ENCODE peak calls at places on chromosomes 6 and 20, in four cellular contexts. S is HepG2, W is SK-N-SH, I is K562. M is an unnamed sample.

GRCh38 chr6:122651604-122652003 is 41.4 kb downstream of the PKIB start:
- DNase-seq in S (no peak), W (no peak), I (no peak), M (no peak)

GRCh38 chr6:33967966-33968724 is 164.3 kb upstream of the MLN start:
- DNase-seq in W (peak; percentile 64), I (peak; percentile 37), S (peak; percentile 47), M (peak; percentile 62)

GRCh38 chr6:27250955-27251671 is 3.6 kb downstream of the PRSS16 start:
- DNase-seq in W (peak; percentile 59), I (peak; percentile 98), S (no peak), M (peak; percentile 99)

GRCh38 chr20:21076073-21076472 is 30.1 kb downstream of the LINC00237 start:
- DNase-seq in S (no peak), I (no peak), W (no peak), M (no peak)

GRCh38 chr20:32635764-32636163 is 38.0 kb downstream of the C20orf203 start:
- DNase-seq in S (no peak), I (no peak), W (no peak), M (no peak)

GRCh38 chr20:51354769-51355319 is 187.7 kb downstream of the NFATC2 start:
- DNase-seq in S (no peak), I (no peak), W (no peak), M (no peak)

GRCh38 chr6:78615430-78615904 is 251.9 kb upstream of the IRAK1BP1 start:
- DNase-seq in I (no peak), S (no peak), W (no peak), M (no peak)

GRCh38 chr20:58070664-58071499 is 157.6 kb downstream of the ANKRD60 start:
- DNase-seq in W (no peak), S (no peak), I (no peak), M (no peak)

GRCh38 chr6:146545608-146546007 is 2.0 kb downstream of the RAB32 start:
- DNase-seq in I (no peak), S (no peak), W (no peak), M (no peak)

GRCh38 chr6:4936681-4937041 is 67.2 kb downstream of the RPP40 start:
- DNase-seq in W (peak; percentile 62), S (peak; percentile 59), I (peak; percentile 69), M (no peak)

GRCh38 chr6:169799474-169799926 is 48.1 kb downstream of the ERMARD start:
- DNase-seq in I (no peak), S (peak; percentile 95), W (no peak), M (no peak)

GRCh38 chr6:21227486-21227885 is 366.1 kb upstream of the SOX4 start:
- DNase-seq in W (no peak), S (no peak), I (no peak), M (no peak)

GRCh38 chr6:87115402-87116135 is 20.7 kb upstream of the CGA start:
- DNase-seq in W (peak; percentile 35), I (no peak), S (no peak), M (no peak)

GRCh38 chr6:134317471-134318131 is at the start of gene SGK1:
- DNase-seq in W (peak; percentile 59), I (no peak), S (no peak), M (peak; percentile 62)

GRCh38 chr6:81938991-81939773 is 186.7 kb upstream of the TENT5A start:
- DNase-seq in I (peak; percentile 12), W (no peak), S (no peak), M (no peak)

GRCh38 chr6:83463886-83464285 is 33.0 kb upstream of the ME1 start:
- DNase-seq in I (no peak), W (no peak), S (no peak), M (no peak)

GRCh38 chr20:35000922-35001595 is 45.4 kb downstream of the MYH7B start:
- DNase-seq in I (no peak), S (no peak), W (no peak), M (no peak)

GRCh38 chr20:46330831-46331371 is 22.6 kb upstream of the CDH22 start:
- DNase-seq in S (no peak), W (no peak), I (no peak), M (no peak)

GRCh38 chr6:52568320-52568719 is 8.5 kb downstream of the TRAM2 start:
- DNase-seq in S (no peak), I (no peak), W (no peak), M (no peak)

GRCh38 chr20:32149566-32150170 is 40.2 kb downstream of the TM9SF4 start:
- DNase-seq in S (no peak), W (no peak), I (no peak), M (no peak)

GRCh38 chr6:27133281-27134227 is 113.9 kb upstream of the PRSS16 start:
- DNase-seq in I (peak; percentile 85), S (peak; percentile 51), W (no peak), M (peak; percentile 74)

GRCh38 chr6:37897819-37898534 is 78.5 kb downstream of the ZFAND3 start:
- DNase-seq in I (no peak), W (no peak), S (no peak), M (no peak)

GRCh38 chr6:151240861-151241642 is 1.3 kb downstream of the AKAP12 start:
- DNase-seq in S (no peak), W (peak; percentile 81), I (no peak), M (peak; percentile 50)

GRCh38 chr6:131058236-131058635 is 4.8 kb downstream of the EPB41L2 start:
- DNase-seq in I (no peak), W (no peak), S (no peak), M (no peak)

GRCh38 chr6:2148748-2149147 is 96.7 kb downstream of the GMDS start:
- DNase-seq in W (no peak), I (no peak), S (no peak), M (no peak)

GRCh38 chr20:25584905-25585704 is at the start of gene NINL:
- DNase-seq in I (peak; percentile 16), W (peak; percentile 97), S (peak; percentile 82), M (peak; percentile 87)

GRCh38 chr6:14371530-14371929 is 254.0 kb downstream of the CD83 start:
- DNase-seq in W (no peak), S (no peak), I (no peak), M (no peak)

GRCh38 chr6:27840572-27840971 is 71.6 kb downstream of the OR2B2 start:
- DNase-seq in W (no peak), I (peak; percentile 40), S (no peak), M (no peak)

GRCh38 chr20:1949306-1949705 is 44.6 kb downstream of the PDYN start:
- DNase-seq in W (peak; percentile 51), S (no peak), I (no peak), M (no peak)

GRCh38 chr6:167684276-167685104 is 142.2 kb upstream of the AFDN start:
- DNase-seq in I (no peak), W (no peak), S (no peak), M (peak; percentile 36)

GRCh38 chr6:161547617-161548016 is 273.8 kb upstream of the AGPAT4 start:
- DNase-seq in S (no peak), W (no peak), I (no peak), M (no peak)

GRCh38 chr20:10357061-10357708 is 76.8 kb downstream of the MKKS start:
- DNase-seq in I (no peak), W (no peak), S (no peak), M (no peak)

GRCh38 chr20:17835941-17836861 is 132.4 kb downstream of the SNX5 start:
- DNase-seq in S (no peak), I (no peak), W (no peak), M (no peak)

GRCh38 chr6:170027111-170028043 is 263.5 kb downstream of the DLL1 start:
- DNase-seq in S (no peak), W (no peak), I (no peak), M (no peak)

GRCh38 chr20:1434571-1435336 is 31.9 kb downstream of the NSFL1C start:
- DNase-seq in I (peak; percentile 89), W (no peak), S (no peak), M (no peak)

GRCh38 chr6:157683707-157684106 is 139.3 kb upstream of the SNX9 start:
- DNase-seq in S (no peak), I (peak; percentile 32), W (no peak), M (no peak)

GRCh38 chr6:90274481-90275030 is 22.1 kb downstream of the BACH2 start:
- DNase-seq in I (no peak), S (no peak), W (no peak), M (no peak)
- TF ChIP-seq FOXJ3 in I (no peak), S (no peak), W (no peak), M (no peak)

GRCh38 chr6:31472259-31472658 is 25.7 kb upstream of the MICB start:
- DNase-seq in W (no peak), S (no peak), I (no peak), M (no peak)

GRCh38 chr6:31476515-31477139 is 21.3 kb upstream of the MICB start:
- DNase-seq in W (no peak), I (no peak), S (no peak), M (no peak)

GRCh38 chr6:31473780-31474725 is 23.9 kb upstream of the MICB start:
- DNase-seq in W (no peak), I (no peak), S (no peak), M (no peak)

GRCh38 chr6:31473244-31473643 is 24.7 kb upstream of the MICB start:
- DNase-seq in S (no peak), W (no peak), I (no peak), M (no peak)

GRCh38 chr6:31474871-31475286 is 23.1 kb upstream of the MICB start:
- DNase-seq in I (peak; percentile 38), S (no peak), W (peak; percentile 49), M (peak; percentile 74)
- TF ChIP-seq FOXJ3 in I (no peak), S (no peak), W (no peak), M (no peak)

DNA sequence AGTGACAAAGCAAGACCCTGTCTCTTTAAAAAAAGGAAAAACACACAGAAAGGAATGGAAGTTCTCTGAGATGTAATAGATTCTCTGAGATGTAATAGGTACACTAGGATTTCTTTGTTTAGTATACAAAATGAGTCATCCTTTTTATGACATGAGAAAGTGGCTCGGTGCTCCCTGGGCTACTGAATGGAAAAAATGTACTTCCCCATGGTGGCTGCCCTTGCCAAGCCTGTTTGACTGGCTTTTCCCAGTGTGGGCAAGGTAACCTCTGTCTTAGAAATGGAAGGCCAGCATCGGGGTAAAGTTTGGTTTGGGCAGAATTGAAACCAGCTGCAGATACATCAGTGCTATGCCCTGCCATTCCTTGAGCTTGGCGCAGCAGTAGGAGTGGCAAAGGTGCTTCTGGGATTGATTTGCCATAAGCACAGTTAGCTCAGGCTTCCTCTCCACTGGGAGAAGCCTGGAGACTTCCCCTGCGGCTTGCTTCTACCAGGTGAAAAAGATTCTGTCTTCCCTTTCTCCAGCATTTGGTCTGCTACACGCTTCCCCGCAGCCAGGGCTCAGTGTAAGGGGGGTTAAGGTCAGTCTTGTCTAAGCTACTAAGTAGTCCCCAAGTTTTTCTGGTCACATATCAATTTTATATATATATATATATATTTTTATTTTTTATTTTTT is 24.5 kb downstream of the ARFGEF2 start:
- DNase-seq in W (no peak), S (no peak), I (no peak), M (no peak)
- TF ChIP-seq FOXJ3 in W (no peak), S (no peak), I (no peak), M (no peak)

DNA sequence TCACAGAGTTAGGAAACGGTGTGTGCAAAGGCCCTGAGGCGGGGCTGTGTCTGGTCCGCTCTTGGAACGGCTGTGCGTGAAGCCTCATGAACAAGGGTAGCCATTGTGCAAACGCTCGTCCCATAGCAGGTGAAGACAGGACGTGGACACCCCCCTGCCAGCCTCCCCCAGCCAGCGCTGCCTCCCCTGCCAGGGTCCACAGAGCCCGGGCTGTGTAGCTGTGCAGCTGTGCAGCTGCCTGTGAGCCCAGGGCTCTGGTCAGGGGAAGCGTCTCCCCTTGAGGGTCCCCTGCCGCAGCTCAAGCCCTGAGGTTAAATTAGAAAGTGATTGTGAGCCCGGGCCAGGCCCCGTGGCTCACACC is 139.4 kb downstream of the TAF4 start:
- DNase-seq in I (no peak), W (no peak), S (no peak), M (no peak)
- TF ChIP-seq FOXJ3 in I (no peak), W (no peak), S (no peak), M (no peak)

GRCh38 chr6:12279322-12280098 is 10.7 kb upstream of the EDN1 start:
- DNase-seq in I (no peak), S (no peak), W (no peak), M (no peak)
- TF ChIP-seq FOXJ3 in I (no peak), S (no peak), W (no peak), M (no peak)

M was measured in WTC11.